ENCODE peak calls at places on chromosomes 4 and X, in eight cellular contexts. One of them, this sample, is unnamed.

GRCh38 chr4:159191989-159192388 is 89.1 kb downstream of the RAPGEF2 start:
- DNase-seq in heart left ventricle: no peak
- DNase-seq in bronchial epithelial cell: peak; percentile 76
- DNase-seq in GM12878: no peak
- DNase-seq in lung: no peak
- DNase-seq in CD8-positive, alpha-beta memory T cell: no peak
- DNase-seq in cardiac fibroblast: peak; percentile 88
- DNase-seq in AG09309: peak; percentile 45
- DNase-seq in this sample: peak; percentile 27

GRCh38 chr4:73661646-73662119 is 41.4 kb upstream of the RASSF6 start:
- DNase-seq in heart left ventricle: no peak
- DNase-seq in CD8-positive, alpha-beta memory T cell: no peak
- DNase-seq in bronchial epithelial cell: peak; percentile 94
- DNase-seq in lung: no peak
- DNase-seq in GM12878: no peak
- DNase-seq in AG09309: peak; percentile 93
- DNase-seq in cardiac fibroblast: peak; percentile 100
- DNase-seq in this sample: no peak

GRCh38 chr4:27056281-27056680 is 195.6 kb downstream of the STIM2 start:
- DNase-seq in lung: no peak
- DNase-seq in bronchial epithelial cell: no peak
- DNase-seq in AG09309: no peak
- DNase-seq in heart left ventricle: no peak
- DNase-seq in cardiac fibroblast: no peak
- DNase-seq in GM12878: no peak
- DNase-seq in CD8-positive, alpha-beta memory T cell: no peak
- DNase-seq in this sample: no peak

GRCh38 chr4:98778206-98778605 is 119.8 kb upstream of the TSPAN5 start:
- DNase-seq in cardiac fibroblast: peak; percentile 92
- DNase-seq in lung: no peak
- DNase-seq in GM12878: no peak
- DNase-seq in CD8-positive, alpha-beta memory T cell: no peak
- DNase-seq in AG09309: peak; percentile 37
- DNase-seq in heart left ventricle: no peak
- DNase-seq in bronchial epithelial cell: peak; percentile 96
- DNase-seq in this sample: peak; percentile 2

GRCh38 chrX:69552512-69552911 is 48.4 kb downstream of the NALF2 start:
- DNase-seq in CD8-positive, alpha-beta memory T cell: no peak
- DNase-seq in GM12878: no peak
- DNase-seq in cardiac fibroblast: no peak
- DNase-seq in bronchial epithelial cell: no peak
- DNase-seq in AG09309: no peak
- DNase-seq in heart left ventricle: no peak
- DNase-seq in lung: no peak
- DNase-seq in this sample: no peak

GRCh38 chr4:94791701-94792100 is 33.9 kb downstream of the BMPR1B start:
- DNase-seq in bronchial epithelial cell: no peak
- DNase-seq in cardiac fibroblast: no peak
- DNase-seq in heart left ventricle: no peak
- DNase-seq in CD8-positive, alpha-beta memory T cell: no peak
- DNase-seq in GM12878: no peak
- DNase-seq in lung: no peak
- DNase-seq in AG09309: no peak
- DNase-seq in this sample: no peak

GRCh38 chr4:139753686-139754085 is 88.1 kb downstream of the MGST2 start:
- DNase-seq in cardiac fibroblast: no peak
- DNase-seq in AG09309: no peak
- DNase-seq in heart left ventricle: no peak
- DNase-seq in bronchial epithelial cell: no peak
- DNase-seq in lung: no peak
- DNase-seq in GM12878: no peak
- DNase-seq in CD8-positive, alpha-beta memory T cell: no peak
- DNase-seq in this sample: no peak

GRCh38 chr4:10656988-10657387 is 27.6 kb downstream of the CLNK start:
- DNase-seq in AG09309: no peak
- DNase-seq in heart left ventricle: no peak
- DNase-seq in bronchial epithelial cell: peak; percentile 71
- DNase-seq in CD8-positive, alpha-beta memory T cell: no peak
- DNase-seq in GM12878: no peak
- DNase-seq in cardiac fibroblast: no peak
- DNase-seq in lung: no peak
- DNase-seq in this sample: peak; percentile 41

GRCh38 chr4:114036864-114037263 is 57.4 kb upstream of the ARSJ start:
- DNase-seq in AG09309: no peak
- DNase-seq in lung: no peak
- DNase-seq in GM12878: no peak
- DNase-seq in cardiac fibroblast: no peak
- DNase-seq in bronchial epithelial cell: no peak
- DNase-seq in CD8-positive, alpha-beta memory T cell: no peak
- DNase-seq in heart left ventricle: no peak
- DNase-seq in this sample: no peak

GRCh38 chr4:53490161-53490915 is 100.9 kb downstream of the LNX1 start:
- DNase-seq in cardiac fibroblast: peak; percentile 55
- DNase-seq in AG09309: no peak
- DNase-seq in CD8-positive, alpha-beta memory T cell: no peak
- DNase-seq in bronchial epithelial cell: no peak
- DNase-seq in GM12878: no peak
- DNase-seq in heart left ventricle: no peak
- DNase-seq in lung: no peak
- DNase-seq in this sample: no peak

GRCh38 chr4:26362745-26363439 is 42.1 kb downstream of the RBPJ start:
- DNase-seq in heart left ventricle: no peak
- DNase-seq in bronchial epithelial cell: peak; percentile 10
- DNase-seq in GM12878: no peak
- DNase-seq in lung: no peak
- DNase-seq in cardiac fibroblast: peak; percentile 27
- DNase-seq in AG09309: no peak
- DNase-seq in CD8-positive, alpha-beta memory T cell: no peak
- DNase-seq in this sample: no peak

GRCh38 chr4:80307183-80307735 is 28.3 kb upstream of the CFAP299 start:
- DNase-seq in heart left ventricle: no peak
- DNase-seq in AG09309: peak; percentile 32
- DNase-seq in CD8-positive, alpha-beta memory T cell: no peak
- DNase-seq in bronchial epithelial cell: peak; percentile 78
- DNase-seq in lung: no peak
- DNase-seq in cardiac fibroblast: peak; percentile 63
- DNase-seq in GM12878: no peak
- DNase-seq in this sample: peak; percentile 72

GRCh38 chr4:21134994-21135393 is 434.7 kb downstream of the PACRGL start:
- DNase-seq in GM12878: no peak
- DNase-seq in heart left ventricle: no peak
- DNase-seq in cardiac fibroblast: peak; percentile 12
- DNase-seq in lung: no peak
- DNase-seq in CD8-positive, alpha-beta memory T cell: no peak
- DNase-seq in bronchial epithelial cell: peak; percentile 41
- DNase-seq in AG09309: no peak
- DNase-seq in this sample: no peak

GRCh38 chrX:150361070-150361776 is 1.9 kb upstream of the MAMLD1 start:
- DNase-seq in bronchial epithelial cell: no peak
- DNase-seq in heart left ventricle: peak; percentile 35
- DNase-seq in GM12878: no peak
- DNase-seq in lung: no peak
- DNase-seq in cardiac fibroblast: no peak
- DNase-seq in AG09309: no peak
- DNase-seq in CD8-positive, alpha-beta memory T cell: peak; percentile 16
- DNase-seq in this sample: no peak
- H3K4me3 ChIP-seq in bronchial epithelial cell: peak overlapping the region; percentile 56
- H3K4me3 ChIP-seq in heart left ventricle: peak overlapping the region; percentile 68
- H3K4me3 ChIP-seq in GM12878: no peak overlapping the region
- H3K4me3 ChIP-seq in lung: no peak overlapping the region
- H3K4me3 ChIP-seq in cardiac fibroblast: peak overlapping the region; percentile 65
- H3K4me3 ChIP-seq in AG09309: peak overlapping the region; percentile 67
- H3K4me3 ChIP-seq in CD8-positive, alpha-beta memory T cell: peak overlapping the region; percentile 50
- H3K4me3 ChIP-seq in this sample: peak overlapping the region; percentile 45

DNA sequence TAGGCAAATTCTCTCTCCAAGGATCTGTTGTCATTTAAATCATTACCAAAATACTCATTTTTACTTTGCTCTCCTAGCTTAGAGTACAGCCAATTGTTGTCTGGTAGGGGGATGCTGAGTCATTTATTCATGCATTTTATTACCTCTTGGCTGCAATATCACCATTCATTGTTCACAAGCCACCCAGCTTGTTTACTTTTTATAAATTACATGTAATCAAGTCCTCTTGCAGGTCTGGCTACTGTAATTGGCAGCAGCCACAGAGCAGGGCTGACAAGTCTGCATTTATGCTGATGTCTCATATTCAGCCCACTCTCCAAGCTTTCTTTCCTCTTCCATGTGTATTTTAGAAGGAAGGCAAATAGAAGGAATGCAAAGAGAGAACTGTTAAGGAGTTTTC is 15.4 kb downstream of the GAB1 start:
- DNase-seq in cardiac fibroblast: peak; percentile 36
- DNase-seq in CD8-positive, alpha-beta memory T cell: no peak
- DNase-seq in AG09309: no peak
- DNase-seq in lung: no peak
- DNase-seq in heart left ventricle: no peak
- DNase-seq in bronchial epithelial cell: peak; percentile 54
- DNase-seq in GM12878: no peak
- DNase-seq in this sample: no peak
- H3K4me3 ChIP-seq in cardiac fibroblast: no peak overlapping the region
- H3K4me3 ChIP-seq in CD8-positive, alpha-beta memory T cell: no peak overlapping the region
- H3K4me3 ChIP-seq in AG09309: no peak overlapping the region
- H3K4me3 ChIP-seq in lung: no peak overlapping the region
- H3K4me3 ChIP-seq in heart left ventricle: peak overlapping the region; percentile 46
- H3K4me3 ChIP-seq in bronchial epithelial cell: no peak overlapping the region
- H3K4me3 ChIP-seq in GM12878: no peak overlapping the region
- H3K4me3 ChIP-seq in this sample: no peak overlapping the region

GRCh38 chrX:33726281-33727160 is 405.6 kb downstream of the FAM47A start:
- DNase-seq in cardiac fibroblast: no peak
- DNase-seq in lung: no peak
- DNase-seq in GM12878: no peak
- DNase-seq in CD8-positive, alpha-beta memory T cell: no peak
- DNase-seq in AG09309: no peak
- DNase-seq in bronchial epithelial cell: no peak
- DNase-seq in heart left ventricle: peak; percentile 20
- DNase-seq in this sample: no peak
- H3K4me3 ChIP-seq in cardiac fibroblast: no peak overlapping the region
- H3K4me3 ChIP-seq in lung: no peak overlapping the region
- H3K4me3 ChIP-seq in GM12878: no peak overlapping the region
- H3K4me3 ChIP-seq in CD8-positive, alpha-beta memory T cell: no peak overlapping the region
- H3K4me3 ChIP-seq in AG09309: no peak overlapping the region
- H3K4me3 ChIP-seq in bronchial epithelial cell: no peak overlapping the region
- H3K4me3 ChIP-seq in heart left ventricle: peak overlapping the region; percentile 41
- H3K4me3 ChIP-seq in this sample: peak overlapping the region; percentile 32

DNA sequence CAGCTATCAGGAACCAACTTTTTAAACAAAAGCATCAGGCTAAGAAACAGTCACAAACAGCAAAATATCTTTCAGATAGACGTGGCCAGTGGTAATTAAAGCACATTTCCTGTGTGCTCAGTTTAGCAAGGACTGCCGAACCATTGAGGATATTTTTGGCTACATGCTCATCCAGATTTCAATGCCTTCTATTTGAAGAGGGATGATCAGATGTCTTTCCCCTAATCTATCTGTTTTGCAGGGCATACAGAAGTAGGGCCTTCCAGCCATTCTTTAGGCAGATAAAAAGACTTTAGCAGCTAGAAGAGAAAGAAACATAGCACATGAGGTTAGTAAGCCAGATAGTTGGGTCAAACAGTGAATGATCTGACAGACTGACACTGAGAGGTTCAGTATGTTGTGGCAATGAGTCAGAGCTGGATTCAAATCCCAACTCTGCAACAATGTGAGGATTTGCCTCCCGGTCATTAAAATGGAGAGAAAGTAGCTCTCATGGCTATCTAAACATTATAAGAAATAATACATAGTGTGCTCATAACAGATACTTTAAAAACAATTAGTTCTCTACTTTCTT is 100.0 kb upstream of the PRKG2 start:
- DNase-seq in AG09309: peak; percentile 10
- DNase-seq in heart left ventricle: no peak
- DNase-seq in CD8-positive, alpha-beta memory T cell: no peak
- DNase-seq in GM12878: no peak
- DNase-seq in lung: no peak
- DNase-seq in bronchial epithelial cell: peak; percentile 7
- DNase-seq in cardiac fibroblast: peak; percentile 38
- DNase-seq in this sample: no peak
- H3K4me3 ChIP-seq in AG09309: no peak overlapping the region
- H3K4me3 ChIP-seq in heart left ventricle: no peak overlapping the region
- H3K4me3 ChIP-seq in CD8-positive, alpha-beta memory T cell: no peak overlapping the region
- H3K4me3 ChIP-seq in GM12878: no peak overlapping the region
- H3K4me3 ChIP-seq in lung: no peak overlapping the region
- H3K4me3 ChIP-seq in bronchial epithelial cell: no peak overlapping the region
- H3K4me3 ChIP-seq in cardiac fibroblast: no peak overlapping the region
- H3K4me3 ChIP-seq in this sample: no peak overlapping the region

GRCh38 chr4:4853921-4854648 is 5.4 kb upstream of the MSX1 start:
- DNase-seq in CD8-positive, alpha-beta memory T cell: no peak
- DNase-seq in cardiac fibroblast: no peak
- DNase-seq in bronchial epithelial cell: no peak
- DNase-seq in AG09309: no peak
- DNase-seq in lung: no peak
- DNase-seq in GM12878: no peak
- DNase-seq in heart left ventricle: peak; percentile 5
- DNase-seq in this sample: no peak
- H3K4me3 ChIP-seq in CD8-positive, alpha-beta memory T cell: no peak overlapping the region
- H3K4me3 ChIP-seq in cardiac fibroblast: no peak overlapping the region
- H3K4me3 ChIP-seq in bronchial epithelial cell: no peak overlapping the region
- H3K4me3 ChIP-seq in AG09309: no peak overlapping the region
- H3K4me3 ChIP-seq in lung: no peak overlapping the region
- H3K4me3 ChIP-seq in GM12878: no peak overlapping the region
- H3K4me3 ChIP-seq in heart left ventricle: no peak overlapping the region
- H3K4me3 ChIP-seq in this sample: no peak overlapping the region

DNA sequence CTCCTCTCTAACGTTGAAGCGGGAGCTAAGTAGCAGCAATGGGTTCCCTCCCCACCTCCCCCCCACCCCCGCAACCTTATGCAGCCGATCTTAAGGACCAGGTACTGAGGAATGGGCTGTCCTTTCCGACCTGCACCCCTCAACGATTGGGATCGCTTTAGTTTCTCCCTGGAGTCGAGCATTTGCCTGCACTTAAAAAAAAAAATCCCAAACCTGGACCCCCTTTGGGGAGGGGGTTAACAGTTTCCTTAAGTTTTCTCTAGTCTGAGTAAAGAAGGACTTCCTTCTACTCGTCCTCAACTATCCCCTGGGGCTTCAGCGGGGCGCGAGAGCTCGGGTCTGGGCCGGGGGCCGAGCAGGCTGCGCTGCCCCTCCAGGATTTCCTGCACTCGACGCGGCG is 25.7 kb upstream of the BCORL1 start:
- DNase-seq in lung: no peak
- DNase-seq in cardiac fibroblast: no peak
- DNase-seq in AG09309: no peak
- DNase-seq in bronchial epithelial cell: no peak
- DNase-seq in heart left ventricle: no peak
- DNase-seq in CD8-positive, alpha-beta memory T cell: no peak
- DNase-seq in GM12878: no peak
- DNase-seq in this sample: no peak
- H3K4me3 ChIP-seq in lung: no peak overlapping the region
- H3K4me3 ChIP-seq in cardiac fibroblast: peak overlapping the region; percentile 41
- H3K4me3 ChIP-seq in AG09309: peak overlapping the region; percentile 32
- H3K4me3 ChIP-seq in bronchial epithelial cell: peak overlapping the region; percentile 36
- H3K4me3 ChIP-seq in heart left ventricle: peak overlapping the region; percentile 52
- H3K4me3 ChIP-seq in CD8-positive, alpha-beta memory T cell: no peak overlapping the region
- H3K4me3 ChIP-seq in GM12878: no peak overlapping the region
- H3K4me3 ChIP-seq in this sample: no peak overlapping the region

DNA sequence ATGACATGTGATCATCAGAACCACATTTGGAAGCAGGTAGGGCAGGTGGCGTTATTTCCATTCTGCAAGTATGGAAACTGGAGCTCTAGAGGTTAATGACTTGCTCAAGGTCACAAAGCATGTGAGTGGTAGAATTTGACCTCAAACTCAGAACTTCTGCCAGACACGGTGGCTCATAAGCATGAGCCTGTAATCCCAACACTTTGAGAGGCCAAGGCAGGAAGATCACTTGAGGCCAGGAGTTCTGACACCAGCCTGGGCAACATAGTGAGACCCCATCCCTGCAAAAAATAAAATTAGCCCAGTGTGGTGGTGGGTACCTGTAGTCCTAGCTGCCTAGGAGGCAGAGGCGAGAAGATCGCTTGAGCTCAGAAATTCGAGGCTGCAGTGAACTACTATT is 139.2 kb downstream of the PALLD start:
- DNase-seq in GM12878: no peak
- DNase-seq in CD8-positive, alpha-beta memory T cell: no peak
- DNase-seq in AG09309: no peak
- DNase-seq in bronchial epithelial cell: no peak
- DNase-seq in cardiac fibroblast: no peak
- DNase-seq in heart left ventricle: no peak
- DNase-seq in lung: no peak
- DNase-seq in this sample: no peak
- H3K4me3 ChIP-seq in GM12878: no peak overlapping the region
- H3K4me3 ChIP-seq in CD8-positive, alpha-beta memory T cell: no peak overlapping the region
- H3K4me3 ChIP-seq in AG09309: no peak overlapping the region
- H3K4me3 ChIP-seq in bronchial epithelial cell: no peak overlapping the region
- H3K4me3 ChIP-seq in cardiac fibroblast: no peak overlapping the region
- H3K4me3 ChIP-seq in heart left ventricle: no peak overlapping the region
- H3K4me3 ChIP-seq in lung: no peak overlapping the region
- H3K4me3 ChIP-seq in this sample: no peak overlapping the region